ENCODE peak calls at places on chromosome 1, in six cellular contexts. One of them, this sample, is unnamed.

GRCh38 chr1:41954533-41954944 is 35.8 kb upstream of the HIVEP3 start:
- DNase-seq in HepG2: no peak
- DNase-seq in K562: no peak
- DNase-seq in A549: no peak
- DNase-seq in endothelial cell of umbilical vein: peak; percentile 79
- DNase-seq in GM12878: no peak
- DNase-seq in this sample: peak; percentile 35

GRCh38 chr1:153417136-153417888 is 992 bp downstream of the S100A7A start:
- DNase-seq in K562: no peak
- DNase-seq in A549: no peak
- DNase-seq in HepG2: no peak
- DNase-seq in GM12878: no peak
- DNase-seq in endothelial cell of umbilical vein: no peak
- DNase-seq in this sample: no peak

GRCh38 chr1:42742141-42742540 is 2.1 kb upstream of the CLDN19 start:
- DNase-seq in GM12878: no peak
- DNase-seq in A549: no peak
- DNase-seq in endothelial cell of umbilical vein: no peak
- DNase-seq in K562: no peak
- DNase-seq in HepG2: no peak
- DNase-seq in this sample: no peak

GRCh38 chr1:46187106-46187869 is 10.9 kb downstream of the POMGNT1 start:
- DNase-seq in A549: no peak
- DNase-seq in HepG2: no peak
- DNase-seq in K562: no peak
- DNase-seq in GM12878: no peak
- DNase-seq in endothelial cell of umbilical vein: no peak
- DNase-seq in this sample: no peak

GRCh38 chr1:43069481-43070050 is 102.5 kb downstream of the EBNA1BP2 start:
- DNase-seq in A549: no peak
- DNase-seq in K562: no peak
- DNase-seq in GM12878: no peak
- DNase-seq in endothelial cell of umbilical vein: no peak
- DNase-seq in HepG2: peak; percentile 85
- DNase-seq in this sample: no peak

GRCh38 chr1:26234644-26235384 is 814 bp downstream of the CEP85 start:
- DNase-seq in A549: peak; percentile 28
- DNase-seq in GM12878: no peak
- DNase-seq in K562: peak; percentile 54
- DNase-seq in endothelial cell of umbilical vein: peak; percentile 54
- DNase-seq in HepG2: peak; percentile 6
- DNase-seq in this sample: peak; percentile 56

GRCh38 chr1:2300004-2300771 is 72.1 kb downstream of the SKI start:
- DNase-seq in K562: no peak
- DNase-seq in A549: no peak
- DNase-seq in endothelial cell of umbilical vein: no peak
- DNase-seq in GM12878: peak; percentile 71
- DNase-seq in HepG2: no peak
- DNase-seq in this sample: peak; percentile 52

GRCh38 chr1:91038582-91038981 is 16.7 kb upstream of the ZNF644 start:
- DNase-seq in HepG2: no peak
- DNase-seq in GM12878: no peak
- DNase-seq in A549: no peak
- DNase-seq in K562: no peak
- DNase-seq in endothelial cell of umbilical vein: no peak
- DNase-seq in this sample: no peak

GRCh38 chr1:48870596-48870995 is 93.9 kb upstream of the BEND5 start:
- DNase-seq in A549: no peak
- DNase-seq in HepG2: no peak
- DNase-seq in endothelial cell of umbilical vein: no peak
- DNase-seq in GM12878: no peak
- DNase-seq in K562: no peak
- DNase-seq in this sample: peak; percentile 41

DNA sequence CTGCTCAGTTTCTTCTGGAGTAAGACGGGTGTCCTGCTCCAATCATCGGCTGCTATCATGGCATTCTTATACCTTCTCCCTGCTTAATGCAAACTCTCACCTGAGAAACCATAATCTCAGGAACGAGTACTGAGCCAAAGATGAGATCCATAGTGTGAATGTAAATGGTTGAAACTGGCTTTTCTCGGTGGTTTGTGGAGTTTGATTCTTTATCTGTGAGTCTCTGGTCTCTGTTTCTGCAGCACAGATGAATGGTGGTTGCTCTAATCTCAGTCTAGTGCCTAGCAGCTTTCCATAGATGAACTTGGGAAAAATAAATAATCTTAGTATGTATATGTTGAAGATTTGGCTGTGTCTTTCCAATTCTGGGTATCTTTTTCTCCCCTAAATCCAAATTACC is 274.4 kb downstream of the HHAT start:
- DNase-seq in HepG2: no peak
- DNase-seq in endothelial cell of umbilical vein: no peak
- DNase-seq in GM12878: no peak
- DNase-seq in A549: no peak
- DNase-seq in K562: no peak
- DNase-seq in this sample: no peak
- TF ChIP-seq MYC in HepG2: no peak
- TF ChIP-seq MYC in endothelial cell of umbilical vein: no peak
- TF ChIP-seq MYC in GM12878: no peak
- TF ChIP-seq MYC in A549: no peak
- TF ChIP-seq MYC in K562: no peak
- TF ChIP-seq MYC in this sample: no peak

GRCh38 chr1:203364013-203364730 is 13.2 kb upstream of the FMOD start:
- DNase-seq in endothelial cell of umbilical vein: no peak
- DNase-seq in K562: peak; percentile 43
- DNase-seq in GM12878: no peak
- DNase-seq in HepG2: no peak
- DNase-seq in A549: no peak
- DNase-seq in this sample: no peak
- TF ChIP-seq CTCF in endothelial cell of umbilical vein: no peak
- TF ChIP-seq CTCF in K562: no peak
- TF ChIP-seq CTCF in GM12878: no peak
- TF ChIP-seq CTCF in HepG2: no peak
- TF ChIP-seq CTCF in A549: no peak
- TF ChIP-seq CTCF in this sample: no peak

GRCh38 chr1:53294557-53294956 is 33.3 kb downstream of the LRP8 start:
- DNase-seq in HepG2: no peak
- DNase-seq in endothelial cell of umbilical vein: no peak
- DNase-seq in GM12878: no peak
- DNase-seq in A549: no peak
- DNase-seq in K562: no peak
- DNase-seq in this sample: no peak
- TF ChIP-seq MYC in HepG2: no peak
- TF ChIP-seq MYC in endothelial cell of umbilical vein: no peak
- TF ChIP-seq MYC in GM12878: no peak
- TF ChIP-seq MYC in A549: no peak
- TF ChIP-seq MYC in K562: no peak
- TF ChIP-seq MYC in this sample: no peak

GRCh38 chr1:67700692-67701410 is 15.8 kb downstream of the GADD45A start:
- DNase-seq in K562: peak; percentile 89
- DNase-seq in GM12878: no peak
- DNase-seq in HepG2: peak; percentile 98
- DNase-seq in endothelial cell of umbilical vein: peak; percentile 88
- DNase-seq in A549: peak; percentile 59
- DNase-seq in this sample: no peak
- TF ChIP-seq CTCF in K562: peak; percentile 69
- TF ChIP-seq CTCF in GM12878: no peak
- TF ChIP-seq CTCF in HepG2: peak; percentile 61
- TF ChIP-seq CTCF in endothelial cell of umbilical vein: no peak
- TF ChIP-seq CTCF in A549: no peak
- TF ChIP-seq CTCF in this sample: no peak

This sample was measured in NB4.